ENCODE peak calls at places on chromosomes 3 and 15, in seven cellular contexts. Y is PC-9, C is nephron progenitor cell, V is fibroblast of the aortic adventitia, W is tibial artery, E is H1, Q is Caco-2. G is an unnamed sample.

GRCh38 chr15:77021803-77022381 is 27.0 kb downstream of the PSTPIP1 start:
- DNase-seq in Y (no peak), W (no peak), E (no peak), V (peak; percentile 31), Q (no peak), C (no peak), G (peak; percentile 83)

GRCh38 chr15:38991126-38991525 is 426.5 kb upstream of the RASGRP1 start:
- DNase-seq in W (peak; percentile 21), Y (no peak), E (no peak), Q (peak; percentile 29), C (no peak), V (peak; percentile 84), G (no peak)

GRCh38 chr15:41281236-41281635 is 50.2 kb downstream of the CHP1 start:
- DNase-seq in V (peak; percentile 81), W (no peak), E (no peak), Y (no peak), Q (no peak), C (no peak), G (no peak)

GRCh38 chr15:37053070-37053653 is 47.2 kb downstream of the MEIS2 start:
- DNase-seq in E (no peak), Y (no peak), W (no peak), V (peak; percentile 44), C (no peak), Q (no peak), G (no peak)

GRCh38 chr3:54819926-54820325 is 107.9 kb downstream of the LRTM1 start:
- DNase-seq in W (no peak), V (no peak), Y (no peak), C (no peak), Q (no peak), E (no peak), G (no peak)

GRCh38 chr3:39289107-39289506 is 9.3 kb upstream of the CX3CR1 start:
- DNase-seq in V (no peak), E (no peak), Y (no peak), Q (no peak), C (no peak), W (no peak), G (no peak)

GRCh38 chr3:53134631-53135232 is 4.5 kb upstream of the RFT1 start:
- DNase-seq in V (peak; percentile 72), W (peak; percentile 66), E (peak; percentile 57), C (peak; percentile 69), Q (peak; percentile 74), Y (peak; percentile 81), G (peak; percentile 93)

GRCh38 chr3:9902372-9903237 is at the start of gene IL17RE:
- DNase-seq in C (no peak), E (no peak), Y (peak; percentile 61), Q (peak; percentile 79), V (no peak), W (no peak), G (peak; percentile 64)

GRCh38 chr3:48088056-48088748 is 72.0 kb upstream of the MAP4 start:
- DNase-seq in W (peak; percentile 31), C (no peak), Y (peak; percentile 11), V (no peak), Q (peak; percentile 34), E (no peak), G (no peak)

GRCh38 chr15:55230051-55230670 is 33.4 kb upstream of the RSL24D1 start:
- DNase-seq in C (no peak), Q (no peak), W (no peak), E (no peak), V (peak; percentile 62), Y (no peak), G (no peak)

GRCh38 chr3:30934208-30934550 is 39.7 kb upstream of the GADL1 start:
- DNase-seq in E (peak; percentile 5), C (no peak), Q (peak; percentile 53), V (peak; percentile 86), W (no peak), Y (no peak), G (no peak)

GRCh38 chr3:168545591-168545990 is 449.9 kb upstream of the GOLIM4 start:
- DNase-seq in Q (no peak), E (no peak), V (peak; percentile 2), Y (no peak), C (no peak), W (no peak), G (peak; percentile 60)

GRCh38 chr3:72957303-72957702 is 39.3 kb upstream of the PPP4R2 start:
- DNase-seq in V (no peak), W (no peak), C (peak; percentile 7), Y (no peak), E (no peak), Q (peak; percentile 46), G (no peak)

GRCh38 chr3:49415931-49416601 is 3.8 kb downstream of the TCTA start:
- DNase-seq in V (no peak), W (no peak), Q (no peak), C (no peak), Y (no peak), E (no peak), G (peak; percentile 87)

GRCh38 chr3:66738625-66739330 is 238.0 kb upstream of the LRIG1 start:
- DNase-seq in Y (no peak), C (no peak), V (peak; percentile 49), W (no peak), Q (no peak), E (no peak), G (no peak)

GRCh38 chr15:26632500-26632899 is 140.4 kb downstream of the GABRB3 start:
- DNase-seq in Y (no peak), E (no peak), W (no peak), V (no peak), Q (no peak), C (no peak), G (no peak)

GRCh38 chr15:26634319-26634718 is 138.5 kb downstream of the GABRB3 start:
- DNase-seq in V (no peak), E (no peak), W (no peak), Q (no peak), Y (no peak), C (peak; percentile 27), G (no peak)

GRCh38 chr15:26630857-26631256 is 142.0 kb downstream of the GABRB3 start:
- DNase-seq in V (no peak), W (no peak), C (no peak), Q (no peak), Y (no peak), E (no peak), G (no peak)

GRCh38 chr15:26628879-26629529 is 143.9 kb downstream of the GABRB3 start:
- DNase-seq in Q (no peak), E (peak; percentile 51), V (peak; percentile 26), W (no peak), C (peak; percentile 16), Y (peak; percentile 85), G (peak; percentile 86)

GRCh38 chr15:26631894-26632293 is 141.0 kb downstream of the GABRB3 start:
- DNase-seq in Y (no peak), V (no peak), E (no peak), Q (no peak), C (no peak), W (no peak), G (no peak)
- TF ChIP-seq CTCF in Y (no peak), V (no peak), E (peak; percentile 23), Q (no peak), C (no peak), W (no peak), G (no peak)

GRCh38 chr3:170117134-170117533 is 64.4 kb downstream of the PHC3 start:
- DNase-seq in Q (peak; percentile 19), Y (no peak), V (no peak), W (no peak), C (no peak), E (no peak), G (no peak)
- TF ChIP-seq CTCF in Q (peak; percentile 35), Y (peak; percentile 51), V (peak; percentile 41), W (no peak), C (peak; percentile 21), E (peak; percentile 43), G (no peak)

GRCh38 chr3:139774570-139775302 is 97.0 kb upstream of the NMNAT3 start:
- DNase-seq in Q (no peak), V (peak; percentile 25), E (no peak), Y (no peak), C (peak; percentile 35), W (no peak), G (no peak)

GRCh38 chr3:139770577-139770976 is 92.8 kb upstream of the NMNAT3 start:
- DNase-seq in E (no peak), W (no peak), Q (no peak), V (no peak), C (no peak), Y (no peak), G (no peak)

GRCh38 chr3:139771331-139771730 is 93.6 kb upstream of the NMNAT3 start:
- DNase-seq in Y (no peak), W (no peak), C (no peak), Q (no peak), E (no peak), V (no peak), G (no peak)

DNA sequence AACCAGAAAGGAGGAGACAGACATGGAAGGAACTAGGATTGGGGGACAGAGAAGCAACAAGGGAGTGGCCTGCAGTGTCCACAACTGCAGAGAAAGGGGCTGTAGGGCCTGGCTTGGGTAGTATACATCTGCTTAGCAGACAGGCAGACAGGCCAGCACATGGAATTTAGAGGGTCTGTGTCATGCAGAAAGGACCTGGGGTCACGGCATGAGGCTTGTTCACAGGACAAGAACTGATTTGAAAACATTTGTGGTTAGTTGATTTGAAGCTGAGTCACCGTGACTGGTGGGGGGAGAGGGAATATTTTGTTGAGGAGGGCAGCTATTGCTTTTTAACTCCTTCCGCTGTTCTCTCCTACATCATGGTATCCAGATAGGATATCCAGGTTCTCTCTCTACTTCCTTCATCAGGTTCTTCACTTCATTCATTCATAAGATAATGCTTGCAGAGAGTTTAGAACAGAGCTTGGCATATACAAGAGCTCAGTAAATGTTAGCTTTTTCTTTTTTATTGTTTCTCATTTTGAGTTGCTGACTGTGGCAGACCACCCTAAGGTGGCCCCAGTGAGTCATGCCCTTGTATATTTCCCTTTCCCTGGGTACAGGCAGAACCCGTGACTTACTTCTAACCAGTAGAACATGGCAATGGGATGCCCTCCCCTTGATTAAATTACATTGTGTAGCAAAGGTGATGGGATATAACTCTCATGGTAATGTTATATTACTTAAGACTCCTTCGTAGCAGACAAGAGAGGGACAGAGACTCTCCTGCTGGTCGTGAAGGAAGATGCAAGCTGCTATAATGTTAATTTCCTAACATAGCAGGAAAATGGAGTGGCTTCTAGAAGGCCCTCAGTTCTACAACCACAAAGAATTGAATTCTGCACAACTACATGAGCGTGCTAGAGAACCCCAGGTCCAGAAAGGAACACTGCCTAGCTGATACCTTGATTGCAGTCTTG is 95.0 kb upstream of the NMNAT3 start:
- DNase-seq in E (no peak), C (no peak), Q (no peak), V (peak; percentile 78), Y (peak; percentile 21), W (no peak), G (no peak)
- TF ChIP-seq CTCF in E (peak; percentile 7), C (no peak), Q (no peak), V (peak; percentile 25), Y (no peak), W (no peak), G (no peak)

DNA sequence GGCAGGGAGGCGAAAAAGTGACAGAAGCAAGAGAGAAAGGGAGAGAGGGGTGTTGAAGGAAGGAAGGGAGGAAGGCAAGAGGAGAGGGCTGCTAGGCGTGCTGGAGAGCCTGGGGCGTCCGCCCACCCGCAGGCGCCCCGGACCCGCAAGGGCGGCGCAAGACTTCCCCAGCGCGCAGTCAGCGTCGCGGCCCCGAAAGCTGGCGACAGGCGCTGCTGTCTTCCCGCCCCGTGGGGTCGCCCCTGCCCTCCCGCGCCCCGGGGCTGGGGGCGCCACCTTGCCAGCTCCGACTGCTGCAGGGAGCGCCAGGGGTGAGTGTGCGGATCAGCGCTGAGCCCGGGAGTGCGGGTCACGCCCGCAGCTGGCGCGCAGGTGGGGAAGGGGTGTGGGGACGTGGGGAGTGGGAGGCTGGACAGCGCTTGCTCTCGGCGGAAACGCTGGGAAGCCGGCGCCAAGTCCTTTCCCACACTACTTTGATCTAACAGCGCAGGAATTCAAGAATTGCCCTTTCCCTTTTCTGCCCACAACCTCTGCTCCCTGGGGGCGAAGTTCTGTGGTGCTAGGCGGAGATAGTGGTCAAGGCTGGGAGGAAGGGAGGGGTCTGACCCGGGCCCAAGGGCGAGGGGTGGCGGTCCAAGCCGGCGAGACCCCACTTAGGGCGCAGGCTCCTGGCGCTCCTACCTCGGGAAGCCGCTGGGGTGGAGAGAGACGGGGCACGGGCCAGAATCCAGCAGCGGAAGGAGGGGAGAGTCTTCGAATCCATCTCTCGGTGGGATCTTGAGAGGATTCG is 266.1 kb downstream of the CGGBP1 start:
- DNase-seq in E (no peak), C (peak; percentile 77), V (no peak), Y (no peak), W (no peak), Q (peak; percentile 23), G (peak; percentile 75)
- TF ChIP-seq CTCF in E (peak; percentile 29), C (peak; percentile 33), V (peak; percentile 2), Y (no peak), W (no peak), Q (peak; percentile 12), G (no peak)